ENCODE peak calls at places on chromosome 22, in eight cellular contexts. D, G, L, X, H, F, R and P are unnamed samples.

GRCh38 chr22:41301085-41302015 is at the start of gene ZC3H7B:
- DNase-seq in D (peak; percentile 79), G (peak; percentile 85), L (peak; percentile 72), X (peak; percentile 86), H (peak; percentile 68), F (peak; percentile 76), R (peak; percentile 80), P (peak; percentile 80)

GRCh38 chr22:46866591-46866990 is 104.1 kb downstream of the TBC1D22A start:
- DNase-seq in D (no peak), G (no peak), L (no peak), X (peak; percentile 94), H (no peak), F (no peak), R (peak; percentile 71), P (no peak)

GRCh38 chr22:19997561-19998231 is 18.9 kb downstream of the ARVCF start:
- DNase-seq in D (no peak), G (no peak), L (no peak), X (no peak), H (no peak), F (no peak), R (no peak), P (no peak)

GRCh38 chr22:19218541-19219233 is 40.2 kb upstream of the SLC25A1 start:
- DNase-seq in D (no peak), G (no peak), L (no peak), X (no peak), H (no peak), F (no peak), R (no peak), P (no peak)

GRCh38 chr22:50246242-50247175 is 1.7 kb upstream of the TUBGCP6 start:
- DNase-seq in D (no peak), G (no peak), L (no peak), X (no peak), H (no peak), F (no peak), R (no peak), P (no peak)

GRCh38 chr22:39173787-39174497 is 21.5 kb upstream of the CBX7 start:
- DNase-seq in D (no peak), G (no peak), L (no peak), X (no peak), H (no peak), F (peak; percentile 18), R (no peak), P (no peak)

GRCh38 chr22:49306632-49306975 is 521.1 kb downstream of the BRD1 start:
- DNase-seq in D (no peak), G (no peak), L (no peak), X (no peak), H (no peak), F (no peak), R (no peak), P (no peak)

GRCh38 chr22:30262112-30262511 is 4.5 kb downstream of the OSM start:
- DNase-seq in D (no peak), G (no peak), L (no peak), X (no peak), H (no peak), F (no peak), R (peak; percentile 29), P (no peak)

GRCh38 chr22:27880778-27881394 is 38.2 kb downstream of the PITPNB start:
- DNase-seq in D (no peak), G (peak; percentile 51), L (peak; percentile 3), X (peak; percentile 78), H (no peak), F (no peak), R (peak; percentile 54), P (peak; percentile 69)

GRCh38 chr22:23215294-23216204 is 35.2 kb downstream of the BCR start:
- DNase-seq in D (no peak), G (no peak), L (peak; percentile 90), X (peak; percentile 83), H (no peak), F (no peak), R (peak; percentile 14), P (peak; percentile 92)

GRCh38 chr22:36194971-36195370 is 6.6 kb downstream of the APOL4 start:
- DNase-seq in D (no peak), G (peak; percentile 5), L (peak; percentile 60), X (peak; percentile 81), H (no peak), F (peak; percentile 30), R (peak; percentile 32), P (peak; percentile 82)

GRCh38 chr22:50734986-50735738 is 2.8 kb upstream of the ACR start:
- DNase-seq in D (no peak), G (no peak), L (no peak), X (no peak), H (no peak), F (no peak), R (no peak), P (no peak)

GRCh38 chr22:23306438-23306921 is 126.2 kb downstream of the BCR start:
- DNase-seq in D (no peak), G (no peak), L (no peak), X (peak; percentile 69), H (no peak), F (no peak), R (peak; percentile 53), P (no peak)

GRCh38 chr22:17980013-17980510 is 44.3 kb downstream of the MICAL3 start:
- DNase-seq in D (no peak), G (no peak), L (no peak), X (no peak), H (no peak), F (no peak), R (no peak), P (no peak)

GRCh38 chr22:23838686-23839468 is at the start of gene DERL3:
- DNase-seq in D (peak; percentile 89), G (peak; percentile 80), L (peak; percentile 100), X (peak; percentile 96), H (peak; percentile 95), F (peak; percentile 92), R (peak; percentile 78), P (peak; percentile 100)

GRCh38 chr22:29517215-29517908 is 36.2 kb downstream of the THOC5 start:
- DNase-seq in D (no peak), G (no peak), L (no peak), X (peak; percentile 2), H (no peak), F (no peak), R (no peak), P (no peak)

GRCh38 chr22:49780281-49780991 is 47.2 kb downstream of the BRD1 start:
- DNase-seq in D (no peak), G (no peak), L (no peak), X (no peak), H (no peak), F (no peak), R (no peak), P (no peak)

GRCh38 chr22:32106930-32107329 is 52.2 kb downstream of the C22orf42 start:
- DNase-seq in D (no peak), G (peak; percentile 26), L (no peak), X (peak; percentile 32), H (no peak), F (no peak), R (peak; percentile 39), P (peak; percentile 47)

GRCh38 chr22:48496987-48497650 is 1330.6 kb downstream of the BRD1 start:
- DNase-seq in D (no peak), G (no peak), L (no peak), X (no peak), H (no peak), F (no peak), R (no peak), P (no peak)

GRCh38 chr22:50310949-50311444 is 3.6 kb upstream of the PLXNB2 start:
- DNase-seq in D (no peak), G (no peak), L (no peak), X (no peak), H (no peak), F (no peak), R (no peak), P (no peak)

GRCh38 chr22:36860821-36861659 is at the start of gene NCF4:
- DNase-seq in D (no peak), G (no peak), L (peak; percentile 90), X (no peak), H (peak; percentile 25), F (no peak), R (no peak), P (peak; percentile 99)

GRCh38 chr22:40673017-40673416 is 6.3 kb upstream of the MCHR1 start:
- DNase-seq in D (no peak), G (no peak), L (no peak), X (no peak), H (no peak), F (no peak), R (no peak), P (no peak)

GRCh38 chr22:50518628-50519027 is 6.8 kb downstream of the SCO2 start:
- DNase-seq in D (no peak), G (no peak), L (no peak), X (no peak), H (no peak), F (no peak), R (no peak), P (no peak)

GRCh38 chr22:19723165-19723989 is at the start of gene GP1BB:
- DNase-seq in D (no peak), G (no peak), L (no peak), X (no peak), H (no peak), F (no peak), R (no peak), P (peak; percentile 34)

GRCh38 chr22:45441158-45441557 is 27.7 kb downstream of the RIBC2 start:
- DNase-seq in D (no peak), G (peak; percentile 66), L (peak; percentile 26), X (peak; percentile 77), H (no peak), F (peak; percentile 5), R (peak; percentile 46), P (peak; percentile 35)

GRCh38 chr22:17797721-17798559 is 23.7 kb upstream of the BID start:
- DNase-seq in D (no peak), G (no peak), L (peak; percentile 69), X (no peak), H (no peak), F (no peak), R (no peak), P (peak; percentile 74)

GRCh38 chr22:41919357-41920224 is 4.7 kb upstream of the SHISA8 start:
- DNase-seq in D (no peak), G (no peak), L (no peak), X (peak; percentile 52), H (no peak), F (no peak), R (no peak), P (no peak)

GRCh38 chr22:24834845-24835570 is 29.0 kb downstream of the SGSM1 start:
- DNase-seq in D (no peak), G (no peak), L (no peak), X (no peak), H (no peak), F (no peak), R (peak; percentile 48), P (no peak)

GRCh38 chr22:30483169-30483568 is 11.4 kb upstream of the SEC14L3 start:
- DNase-seq in D (no peak), G (no peak), L (no peak), X (peak; percentile 27), H (no peak), F (no peak), R (no peak), P (peak; percentile 55)

GRCh38 chr22:31350410-31350863 is 4.3 kb upstream of the PATZ1 start:
- DNase-seq in D (no peak), G (no peak), L (no peak), X (peak; percentile 31), H (no peak), F (no peak), R (no peak), P (peak; percentile 22)

GRCh38 chr22:43110927-43111623 is 525 bp downstream of the BIK start:
- DNase-seq in D (no peak), G (peak; percentile 37), L (no peak), X (no peak), H (no peak), F (no peak), R (peak; percentile 33), P (no peak)

GRCh38 chr22:44045171-44045570 is 21.1 kb downstream of the PARVB start:
- DNase-seq in D (no peak), G (no peak), L (no peak), X (peak; percentile 75), H (no peak), F (no peak), R (no peak), P (no peak)

GRCh38 chr22:36839356-36840073 is 21.3 kb upstream of the NCF4 start:
- DNase-seq in D (no peak), G (no peak), L (no peak), X (peak; percentile 18), H (no peak), F (no peak), R (peak; percentile 46), P (no peak)

GRCh38 chr22:36234211-36234610 is 5.1 kb downstream of the APOL2 start:
- DNase-seq in D (no peak), G (no peak), L (no peak), X (no peak), H (no peak), F (no peak), R (no peak), P (no peak)